ENCODE peak calls at places on chromosomes 5 and 9, in eight cellular contexts. One of them, this sample, is unnamed.

GRCh38 chr5:124742983-124743533 is 3.4 kb downstream of the ZNF608 start:
- DNase-seq in GM04504: no peak
- DNase-seq in hepatic stellate cell: peak; percentile 45
- DNase-seq in NCI-H1048: no peak
- DNase-seq in activated CD4-positive, CD25-positive, alpha-beta regulatory T cell treated with anti-CD3 and anti-CD28 coated beads, Interleukin-2, amount 50 U/mL, for 72 hours: no peak
- DNase-seq in GDM1: no peak
- DNase-seq in NCI-H1694 treated with DMSO at 0.1 percent for 48 hours: no peak
- DNase-seq in body of pancreas: peak; percentile 54
- DNase-seq in this sample: peak; percentile 96

GRCh38 chr5:10018670-10019069 is 231.0 kb downstream of the ATPSCKMT start:
- DNase-seq in GM04504: peak; percentile 46
- DNase-seq in hepatic stellate cell: peak; percentile 63
- DNase-seq in NCI-H1048: no peak
- DNase-seq in activated CD4-positive, CD25-positive, alpha-beta regulatory T cell treated with anti-CD3 and anti-CD28 coated beads, Interleukin-2, amount 50 U/mL, for 72 hours: no peak
- DNase-seq in GDM1: no peak
- DNase-seq in NCI-H1694 treated with DMSO at 0.1 percent for 48 hours: no peak
- DNase-seq in body of pancreas: no peak
- DNase-seq in this sample: peak; percentile 25

GRCh38 chr5:53649352-53649751 is 88.9 kb downstream of the NDUFS4 start:
- DNase-seq in GM04504: no peak
- DNase-seq in hepatic stellate cell: no peak
- DNase-seq in NCI-H1048: no peak
- DNase-seq in activated CD4-positive, CD25-positive, alpha-beta regulatory T cell treated with anti-CD3 and anti-CD28 coated beads, Interleukin-2, amount 50 U/mL, for 72 hours: no peak
- DNase-seq in GDM1: no peak
- DNase-seq in NCI-H1694 treated with DMSO at 0.1 percent for 48 hours: no peak
- DNase-seq in body of pancreas: no peak
- DNase-seq in this sample: no peak

GRCh38 chr5:43037929-43038510 is 2.1 kb downstream of the ANXA2R start:
- DNase-seq in GM04504: no peak
- DNase-seq in hepatic stellate cell: peak; percentile 71
- DNase-seq in NCI-H1048: peak; percentile 45
- DNase-seq in activated CD4-positive, CD25-positive, alpha-beta regulatory T cell treated with anti-CD3 and anti-CD28 coated beads, Interleukin-2, amount 50 U/mL, for 72 hours: no peak
- DNase-seq in GDM1: peak; percentile 65
- DNase-seq in NCI-H1694 treated with DMSO at 0.1 percent for 48 hours: no peak
- DNase-seq in body of pancreas: no peak
- DNase-seq in this sample: no peak

GRCh38 chr9:98558575-98558974 is 150.2 kb downstream of the GABBR2 start:
- DNase-seq in GM04504: no peak
- DNase-seq in hepatic stellate cell: no peak
- DNase-seq in NCI-H1048: no peak
- DNase-seq in activated CD4-positive, CD25-positive, alpha-beta regulatory T cell treated with anti-CD3 and anti-CD28 coated beads, Interleukin-2, amount 50 U/mL, for 72 hours: no peak
- DNase-seq in GDM1: no peak
- DNase-seq in NCI-H1694 treated with DMSO at 0.1 percent for 48 hours: no peak
- DNase-seq in body of pancreas: no peak
- DNase-seq in this sample: no peak

GRCh38 chr5:65190328-65191053 is 291.2 kb downstream of the ADAMTS6 start:
- DNase-seq in GM04504: peak; percentile 94
- DNase-seq in hepatic stellate cell: peak; percentile 41
- DNase-seq in NCI-H1048: no peak
- DNase-seq in activated CD4-positive, CD25-positive, alpha-beta regulatory T cell treated with anti-CD3 and anti-CD28 coated beads, Interleukin-2, amount 50 U/mL, for 72 hours: no peak
- DNase-seq in GDM1: no peak
- DNase-seq in NCI-H1694 treated with DMSO at 0.1 percent for 48 hours: no peak
- DNase-seq in body of pancreas: no peak
- DNase-seq in this sample: no peak

GRCh38 chr9:122075135-122076030 is 17.7 kb downstream of the TTLL11 start:
- DNase-seq in GM04504: no peak
- DNase-seq in hepatic stellate cell: no peak
- DNase-seq in NCI-H1048: no peak
- DNase-seq in activated CD4-positive, CD25-positive, alpha-beta regulatory T cell treated with anti-CD3 and anti-CD28 coated beads, Interleukin-2, amount 50 U/mL, for 72 hours: no peak
- DNase-seq in GDM1: no peak
- DNase-seq in NCI-H1694 treated with DMSO at 0.1 percent for 48 hours: no peak
- DNase-seq in body of pancreas: no peak
- DNase-seq in this sample: no peak

GRCh38 chr5:34563951-34564705 is 92.0 kb upstream of the RAI14 start:
- DNase-seq in GM04504: no peak
- DNase-seq in hepatic stellate cell: peak; percentile 79
- DNase-seq in NCI-H1048: no peak
- DNase-seq in activated CD4-positive, CD25-positive, alpha-beta regulatory T cell treated with anti-CD3 and anti-CD28 coated beads, Interleukin-2, amount 50 U/mL, for 72 hours: no peak
- DNase-seq in GDM1: no peak
- DNase-seq in NCI-H1694 treated with DMSO at 0.1 percent for 48 hours: no peak
- DNase-seq in body of pancreas: no peak
- DNase-seq in this sample: no peak

GRCh38 chr9:121437891-121438290 is 61.8 kb downstream of the GGTA1 start:
- DNase-seq in GM04504: no peak
- DNase-seq in hepatic stellate cell: no peak
- DNase-seq in NCI-H1048: no peak
- DNase-seq in activated CD4-positive, CD25-positive, alpha-beta regulatory T cell treated with anti-CD3 and anti-CD28 coated beads, Interleukin-2, amount 50 U/mL, for 72 hours: no peak
- DNase-seq in GDM1: no peak
- DNase-seq in NCI-H1694 treated with DMSO at 0.1 percent for 48 hours: no peak
- DNase-seq in body of pancreas: no peak
- DNase-seq in this sample: no peak

GRCh38 chr5:146076028-146076427 is 29.3 kb downstream of the PLAC8L1 start:
- DNase-seq in GM04504: no peak
- DNase-seq in hepatic stellate cell: no peak
- DNase-seq in NCI-H1048: no peak
- DNase-seq in activated CD4-positive, CD25-positive, alpha-beta regulatory T cell treated with anti-CD3 and anti-CD28 coated beads, Interleukin-2, amount 50 U/mL, for 72 hours: no peak
- DNase-seq in GDM1: no peak
- DNase-seq in NCI-H1694 treated with DMSO at 0.1 percent for 48 hours: no peak
- DNase-seq in body of pancreas: no peak
- DNase-seq in this sample: no peak

GRCh38 chr9:113345165-113345564 is 4.2 kb upstream of the BSPRY start:
- DNase-seq in GM04504: no peak
- DNase-seq in hepatic stellate cell: no peak
- DNase-seq in NCI-H1048: no peak
- DNase-seq in activated CD4-positive, CD25-positive, alpha-beta regulatory T cell treated with anti-CD3 and anti-CD28 coated beads, Interleukin-2, amount 50 U/mL, for 72 hours: no peak
- DNase-seq in GDM1: no peak
- DNase-seq in NCI-H1694 treated with DMSO at 0.1 percent for 48 hours: no peak
- DNase-seq in body of pancreas: no peak
- DNase-seq in this sample: no peak

GRCh38 chr9:34363619-34364351 is 12.9 kb downstream of the MYORG start:
- DNase-seq in GM04504: no peak
- DNase-seq in hepatic stellate cell: no peak
- DNase-seq in NCI-H1048: no peak
- DNase-seq in activated CD4-positive, CD25-positive, alpha-beta regulatory T cell treated with anti-CD3 and anti-CD28 coated beads, Interleukin-2, amount 50 U/mL, for 72 hours: no peak
- DNase-seq in GDM1: peak; percentile 11
- DNase-seq in NCI-H1694 treated with DMSO at 0.1 percent for 48 hours: no peak
- DNase-seq in body of pancreas: no peak
- DNase-seq in this sample: no peak